ENCODE peak calls at places on chromosomes 13 and 19, in four cellular contexts. H is B cell, V is AG09319, B is GM23338. G is an unnamed sample.

GRCh38 chr13:36359301-36359950 is 13.2 kb upstream of the SPART start:
- DNase-seq in H (no peak), V (no peak), B (no peak), G (no peak)

GRCh38 chr13:108426893-108427292 is 157.4 kb downstream of the TNFSF13B start:
- DNase-seq in H (no peak), V (no peak), B (peak), G (no peak)

GRCh38 chr19:46221981-46222610 is 7.4 kb upstream of the IGFL1 start:
- DNase-seq in H (no peak), V (no peak), B (peak), G (no peak)

GRCh38 chr13:45167611-45168554 is 33.0 kb downstream of the KCTD4 start:
- DNase-seq in H (no peak), V (no peak), B (no peak), G (no peak)

GRCh38 chr13:65339236-65339635 is 1890.9 kb downstream of the PCDH9 start:
- DNase-seq in H (no peak), V (no peak), B (no peak), G (no peak)

GRCh38 chr19:339262-339887 is 5.2 kb downstream of the MIER2 start:
- DNase-seq in H (no peak), V (no peak), B (no peak), G (no peak)

GRCh38 chr19:6216996-6217751 is 62.6 kb downstream of the MLLT1 start:
- DNase-seq in H (no peak), V (no peak), B (peak), G (no peak)

GRCh38 chr19:31340059-31341025 is 8.9 kb downstream of the TSHZ3 start:
- DNase-seq in H (no peak), V (peak), B (peak), G (no peak)

GRCh38 chr13:48222358-48223015 is 10.5 kb upstream of the ITM2B start:
- DNase-seq in H (no peak), V (no peak), B (no peak), G (no peak)

GRCh38 chr13:101626925-101627555 is 174.6 kb downstream of the ITGBL1 start:
- DNase-seq in H (no peak), V (no peak), B (no peak), G (no peak)

GRCh38 chr19:33156354-33156753 is 24.4 kb downstream of the WDR88 start:
- DNase-seq in H (no peak), V (no peak), B (no peak), G (no peak)

GRCh38 chr13:102678339-102679122 is 16.3 kb downstream of the METTL21C start:
- DNase-seq in H (no peak), V (no peak), B (no peak), G (no peak)

DNA sequence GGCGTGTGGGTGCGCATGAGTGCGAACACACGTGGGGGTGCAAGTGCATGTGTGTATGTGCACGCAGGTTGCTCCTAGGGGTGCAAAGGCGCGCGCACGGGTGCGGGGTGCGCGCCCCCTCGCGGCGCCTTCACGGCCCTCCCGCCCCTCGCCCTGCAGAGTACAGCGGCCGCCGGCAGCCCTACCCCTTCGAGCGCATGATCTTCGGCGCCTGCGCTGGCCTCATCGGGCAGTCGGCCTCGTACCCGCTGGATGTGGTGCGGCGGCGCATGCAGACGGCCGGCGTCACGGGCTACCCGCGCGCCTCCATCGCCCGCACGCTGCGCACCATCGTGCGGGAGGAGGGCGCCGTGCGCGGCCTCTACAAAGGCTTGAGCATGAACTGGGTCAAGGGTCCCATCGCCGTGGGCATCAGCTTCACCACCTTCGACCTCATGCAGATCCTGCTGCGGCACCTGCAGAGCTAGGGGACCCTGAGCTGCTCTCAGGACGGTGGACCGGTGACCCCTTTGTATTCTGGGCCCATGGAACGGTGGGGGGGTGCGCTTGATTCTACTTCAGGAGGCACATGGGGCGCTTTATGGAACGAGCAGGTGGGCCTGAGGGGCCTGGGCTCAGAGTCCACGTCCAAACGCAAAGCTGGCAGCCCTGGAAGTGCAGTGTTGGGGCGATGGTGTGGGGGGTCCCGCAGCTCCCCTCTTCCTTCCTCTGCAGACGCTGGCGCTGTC is 27.7 kb downstream of the TMEM161A start:
- DNase-seq in H (no peak), V (no peak), B (peak), G (no peak)
- TF ChIP-seq CTCF in H (peak), V (no peak), B (peak), G (no peak)

GRCh38 chr19:45021971-45022370 is 16.9 kb upstream of the CLASRP start:
- DNase-seq in H (no peak), V (no peak), B (no peak), G (no peak)
- TF ChIP-seq CTCF in H (no peak), V (no peak), B (no peak), G (no peak)

DNA sequence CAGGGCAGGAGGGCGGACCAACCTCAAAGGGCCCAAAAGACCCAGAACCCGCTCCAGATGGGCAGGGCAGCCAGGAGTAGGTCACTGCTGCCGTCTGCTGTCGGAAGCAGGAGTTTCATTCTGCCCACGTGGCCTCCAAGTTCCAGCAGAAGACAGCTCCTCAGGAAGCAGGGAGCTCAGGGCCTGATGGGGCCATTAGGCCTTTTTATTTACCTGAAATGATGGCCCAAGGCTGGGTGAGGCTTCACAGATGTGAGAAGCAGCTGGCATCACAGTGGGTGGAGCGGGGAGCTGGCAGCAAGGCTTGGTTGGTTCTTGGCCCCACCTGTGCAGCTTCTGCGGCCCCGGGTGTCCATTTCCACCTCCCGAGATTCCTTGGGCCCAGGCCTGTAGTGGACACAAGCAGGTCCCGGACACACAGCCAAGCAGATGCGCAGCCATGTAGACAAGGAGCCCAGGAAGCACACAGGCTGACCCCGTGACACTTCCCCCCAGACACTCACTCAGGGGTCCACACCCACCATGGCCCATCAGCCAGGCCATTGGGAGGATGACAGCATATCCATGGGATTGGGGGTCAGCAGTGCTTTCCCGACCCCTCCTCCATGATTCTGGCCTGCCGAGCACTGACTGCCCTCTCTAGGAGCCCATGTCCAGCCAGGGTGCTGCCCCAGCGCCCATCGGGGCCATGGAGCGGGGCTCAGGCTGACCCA is 26.4 kb downstream of the C13orf46 start:
- DNase-seq in H (no peak), V (peak), B (peak), G (no peak)
- TF ChIP-seq CTCF in H (no peak), V (peak), B (no peak), G (peak)

GRCh38 chr13:25218011-25218410 is 45.9 kb upstream of the AMER2 start:
- DNase-seq in H (no peak), V (no peak), B (no peak), G (no peak)

GRCh38 chr13:25217023-25217909 is 45.2 kb upstream of the AMER2 start:
- DNase-seq in H (no peak), V (no peak), B (no peak), G (no peak)

GRCh38 chr13:25215253-25215575 is 43.1 kb upstream of the AMER2 start:
- DNase-seq in H (no peak), V (no peak), B (no peak), G (no peak)

GRCh38 chr13:25213716-25214115 is 41.6 kb upstream of the AMER2 start:
- DNase-seq in H (no peak), V (no peak), B (no peak), G (no peak)

DNA sequence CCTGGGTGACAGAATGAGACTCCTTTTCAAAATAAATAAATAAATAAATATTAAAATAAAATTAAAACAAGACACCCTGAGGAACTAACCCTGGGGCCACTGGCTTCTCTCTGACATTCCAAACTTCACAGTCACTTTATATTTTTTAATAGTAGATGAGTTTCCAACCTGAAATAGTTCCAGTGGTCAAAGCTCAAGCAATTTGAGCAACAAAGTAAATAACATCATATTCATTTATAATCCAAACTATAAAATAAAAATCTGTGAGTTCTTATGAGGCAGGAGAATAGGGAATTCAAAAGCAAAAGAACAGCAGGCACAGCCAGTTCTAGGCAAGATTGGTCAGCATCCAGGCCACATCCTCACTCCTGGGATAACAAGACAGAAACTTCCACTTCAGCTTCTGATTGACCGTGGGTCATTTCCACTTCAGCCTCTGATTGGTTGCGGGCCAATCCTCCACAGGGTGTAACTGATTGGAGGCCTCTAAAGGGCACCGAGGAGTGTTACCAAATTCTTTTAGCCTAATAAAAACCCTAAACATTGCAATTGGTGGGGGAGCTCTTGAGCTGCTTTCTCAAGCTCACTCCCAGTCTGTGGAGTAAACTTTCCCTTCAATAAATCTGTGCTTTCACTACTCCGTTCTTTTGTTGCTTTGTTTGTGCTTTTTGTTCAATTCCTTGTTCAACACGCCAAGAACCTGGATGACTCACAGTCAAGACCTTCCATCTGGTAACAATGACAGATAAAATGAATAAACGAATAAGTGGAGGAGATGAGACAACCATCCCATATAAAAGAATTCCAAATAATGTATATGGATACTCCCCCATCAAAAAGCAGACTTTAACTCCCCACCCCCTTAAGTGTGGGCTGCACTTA is 42.5 kb upstream of the AMER2 start:
- DNase-seq in H (no peak), V (no peak), B (peak), G (no peak)
- TF ChIP-seq CTCF in H (no peak), V (no peak), B (no peak), G (no peak)

DNA sequence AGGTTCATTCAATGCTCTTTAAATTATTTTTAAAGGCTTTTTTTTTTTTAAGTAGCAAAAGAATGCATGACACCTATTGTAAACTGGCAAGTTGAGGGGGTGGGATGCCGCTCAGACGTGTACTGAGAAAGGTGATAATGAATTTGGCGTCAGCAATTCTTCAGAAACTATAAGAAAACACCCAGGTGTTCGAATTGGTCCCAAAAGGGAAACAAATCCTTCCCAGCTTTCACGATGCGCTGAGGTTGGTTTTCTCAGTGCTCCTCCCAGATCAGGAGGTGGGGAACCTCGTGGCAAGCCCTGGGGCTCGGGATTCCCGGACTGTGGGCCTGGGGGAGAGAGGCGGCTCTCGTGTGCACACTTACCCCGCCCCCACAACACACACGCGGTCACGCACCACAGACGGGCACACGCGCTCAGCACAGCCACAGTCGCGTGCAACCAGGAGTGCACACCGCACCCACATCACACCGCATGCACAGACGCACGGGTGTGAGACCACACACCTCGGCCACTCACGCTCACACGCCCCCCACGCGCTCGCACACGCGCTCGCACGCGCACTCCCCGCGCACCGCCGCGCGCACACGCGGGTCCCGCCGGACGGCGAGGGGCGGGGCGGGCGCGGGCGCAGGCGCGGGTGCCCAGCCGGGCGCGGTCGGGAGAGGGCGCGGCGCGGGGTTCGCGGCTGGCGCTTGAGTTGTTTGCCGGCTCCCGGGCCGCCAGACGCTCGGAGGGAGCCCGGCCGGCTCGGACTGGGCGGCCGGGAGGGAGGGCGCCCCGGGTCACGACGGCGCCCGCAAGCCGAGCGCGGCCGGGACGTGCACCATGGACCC is at the start of gene FAM124A:
- DNase-seq in H (no peak), V (no peak), B (peak), G (peak)
- TF ChIP-seq CTCF in H (no peak), V (peak), B (no peak), G (peak)

DNA sequence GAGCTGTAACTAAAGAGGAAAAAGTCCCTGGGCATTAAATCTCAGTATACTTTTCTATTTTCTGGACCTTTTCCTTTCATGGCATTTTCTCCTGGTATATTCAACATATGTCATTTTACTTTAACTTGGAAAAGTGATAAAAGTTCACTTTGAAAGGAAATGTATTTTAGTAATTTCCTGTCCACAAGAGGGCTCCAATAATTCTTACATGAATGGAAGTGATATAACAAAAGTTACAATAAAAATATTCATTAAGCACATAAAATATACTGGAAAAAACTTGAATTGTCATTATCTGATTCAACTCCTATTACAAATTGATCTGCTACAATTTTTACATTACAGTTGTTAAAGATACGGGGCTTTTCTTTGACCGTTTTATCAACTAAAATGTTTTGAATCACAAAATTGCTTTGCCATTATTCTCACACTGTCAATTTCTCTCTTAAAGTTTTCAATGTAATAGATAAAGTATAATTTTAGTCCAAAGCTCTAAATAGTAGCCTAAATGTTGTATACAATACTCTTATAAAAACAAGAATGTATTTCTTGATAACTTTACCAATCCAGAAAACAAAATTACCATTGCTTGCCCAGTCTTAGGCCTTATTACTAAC is 4.9 kb downstream of the UBL3 start:
- DNase-seq in H (no peak), V (no peak), B (no peak), G (no peak)
- TF ChIP-seq CTCF in H (peak), V (peak), B (peak), G (peak)

GRCh38 chr19:18232540-18233223 is 6.4 kb upstream of the PDE4C start:
- DNase-seq in H (no peak), V (no peak), B (peak), G (peak)
- TF ChIP-seq CTCF in H (no peak), V (no peak), B (peak), G (no peak)